ENCODE peak calls at places on chromosome 14, in five cellular contexts. R is HTR-8/SVneo; F is neural crest cell; N is activated naive CD4-positive, alpha-beta T cell; U is endothelial cell. X is an unnamed sample.

GRCh38 chr14:105739331-105740102 is 213.1 kb downstream of the TMEM121 start:
- DNase-seq in F (no peak), R (no peak), U (no peak), N (no peak), X (no peak)

GRCh38 chr14:26173581-26173980 is 424.3 kb downstream of the NOVA1 start:
- DNase-seq in F (no peak), N (no peak), R (no peak), U (no peak), X (no peak)

GRCh38 chr14:20801726-20802125 is 918 bp downstream of the RNASE1 start:
- DNase-seq in N (no peak), F (no peak), R (no peak), U (no peak), X (no peak)

GRCh38 chr14:102530828-102531478 is 21.4 kb upstream of the ANKRD9 start:
- DNase-seq in U (no peak), R (no peak), F (no peak), N (no peak), X (no peak)

GRCh38 chr14:91413547-91414474 is 3.8 kb downstream of the CCDC88C start:
- DNase-seq in F (no peak), U (no peak), N (no peak), R (no peak), X (no peak)

GRCh38 chr14:51239813-51240803 is at the start of gene TMX1:
- DNase-seq in U (peak; percentile 95), F (peak; percentile 93), N (peak; percentile 69), R (peak; percentile 99), X (peak; percentile 97)

GRCh38 chr14:58107947-58108552 is 44.0 kb downstream of the ARMH4 start:
- DNase-seq in R (peak; percentile 81), F (peak; percentile 40), N (no peak), U (peak; percentile 34), X (peak; percentile 52)

GRCh38 chr14:105247026-105247425 is 1.3 kb upstream of the BTBD6 start:
- DNase-seq in N (no peak), U (no peak), F (no peak), R (no peak), X (no peak)

GRCh38 chr14:37406095-37406494 is 189.0 kb downstream of the FOXA1 start:
- DNase-seq in F (no peak), N (no peak), R (no peak), U (no peak), X (no peak)

GRCh38 chr14:89616425-89617141 is 199.6 kb upstream of the FOXN3 start:
- DNase-seq in F (no peak), R (no peak), N (no peak), U (peak; percentile 26), X (no peak)

GRCh38 chr14:50225067-50225973 is 6.1 kb downstream of the SOS2 start:
- DNase-seq in F (no peak), R (peak; percentile 50), U (no peak), N (no peak), X (no peak)

GRCh38 chr14:98138666-98139065 is 1133.3 kb downstream of the BCL11B start:
- DNase-seq in R (no peak), N (peak; percentile 30), F (peak; percentile 42), U (peak; percentile 64), X (peak; percentile 1)

X was measured in HCT116.